ENCODE peak calls at places on chromosomes 13 and 19, in nine cellular contexts. O is tibial nerve, X is ovary, U is vagina, I is sigmoid colon, N is breast epithelium, K is uterus, V is cardiac muscle cell, T is tibial artery. S is an unnamed sample. For H3K4me1, the result is how much of the 10 kb centered on the place peaks cover.

GRCh38 chr13:64723735-64724134 is 2506.4 kb downstream of the PCDH9 start:
- DNase-seq in K (no peak), N (no peak), O (no peak), X (no peak), U (no peak), T (no peak), V (peak), I (no peak), S (no peak)

GRCh38 chr19:55165952-55166529 is 372 bp downstream of the DNAAF3 start:
- DNase-seq in O (no peak), X (peak), I (peak), T (no peak), U (no peak), N (peak), K (no peak), V (peak), S (peak)

GRCh38 chr19:5880604-5881078 is 10.3 kb upstream of the FUT5 start:
- DNase-seq in V (peak), X (peak), K (peak), T (no peak), N (peak), O (no peak), I (peak), U (no peak), S (peak)

GRCh38 chr13:35926859-35927530 is 204.2 kb downstream of the DCLK1 start:
- DNase-seq in T (no peak), O (peak), U (no peak), K (peak), X (no peak), V (no peak), N (no peak), I (peak), S (no peak)

GRCh38 chr13:85825454-85825853 is 26.2 kb upstream of the SLITRK6 start:
- DNase-seq in V (no peak), K (no peak), U (no peak), I (no peak), N (no peak), O (no peak), X (no peak), T (no peak), S (no peak)

GRCh38 chr13:41467546-41467945 is 10.2 kb downstream of the RGCC start:
- DNase-seq in V (no peak), I (no peak), X (no peak), N (no peak), T (no peak), O (no peak), K (no peak), U (no peak), S (no peak)

GRCh38 chr13:107271226-107271625 is 703.3 kb upstream of the ARGLU1 start:
- DNase-seq in N (no peak), K (no peak), V (no peak), U (no peak), T (no peak), X (no peak), O (no peak), I (no peak), S (no peak)

GRCh38 chr19:35123573-35123972 is 8.0 kb downstream of the FXYD3 start:
- DNase-seq in V (no peak), N (no peak), T (peak), X (no peak), K (no peak), U (no peak), I (peak), O (peak), S (peak)

GRCh38 chr13:96958286-96958891 is 35.9 kb downstream of the OXGR1 start:
- DNase-seq in U (no peak), I (no peak), X (no peak), V (peak), K (no peak), O (peak), N (no peak), T (no peak), S (no peak)

GRCh38 chr13:41694902-41695301 is 237.6 kb downstream of the RGCC start:
- DNase-seq in K (peak), N (no peak), T (peak), I (peak), U (no peak), X (peak), V (peak), O (peak), S (peak)

GRCh38 chr19:50053119-50053518 is 27.3 kb downstream of the ZNF473 start:
- DNase-seq in N (no peak), T (no peak), V (no peak), O (no peak), U (no peak), I (no peak), K (no peak), X (no peak), S (no peak)

GRCh38 chr13:74062933-74063332 is 71.3 kb downstream of the KLF12 start:
- DNase-seq in U (no peak), T (peak), V (peak), N (no peak), O (peak), I (peak), K (peak), X (peak), S (peak)

GRCh38 chr19:50658438-50659317 is 9.4 kb downstream of the C19orf81 start:
- DNase-seq in I (no peak), N (peak), T (no peak), U (no peak), X (peak), V (peak), O (peak), K (peak), S (peak)

GRCh38 chr19:755063-755462 is 4.2 kb downstream of the MISP start:
- DNase-seq in N (no peak), T (no peak), X (no peak), U (no peak), K (no peak), I (no peak), O (no peak), V (no peak), S (no peak)

GRCh38 chr19:4781851-4782250 is 9.7 kb upstream of the FEM1A start:
- DNase-seq in I (no peak), N (no peak), K (no peak), V (no peak), T (no peak), O (no peak), X (no peak), U (no peak), S (no peak)

GRCh38 chr13:39037410-39037879 is 444 bp downstream of the PROSER1 start:
- DNase-seq in V (no peak), I (peak), T (no peak), X (no peak), O (no peak), N (peak), U (no peak), K (no peak), S (no peak)

GRCh38 chr13:21739771-21740170 is 68.9 kb downstream of the FGF9 start:
- DNase-seq in I (no peak), V (no peak), U (peak), K (no peak), X (no peak), O (no peak), N (no peak), T (no peak), S (no peak)

GRCh38 chr13:107457686-107458085 is 757.6 kb downstream of the LIG4 start:
- DNase-seq in T (no peak), U (no peak), V (no peak), K (no peak), X (no peak), N (no peak), I (no peak), O (no peak), S (no peak)

GRCh38 chr19:383922-384800 is 24.8 kb downstream of the C2CD4C start:
- DNase-seq in U (no peak), X (no peak), O (no peak), N (peak), V (peak), K (no peak), T (no peak), I (peak), S (no peak)

GRCh38 chr19:2603320-2603719 is 99.2 kb downstream of the GNG7 start:
- DNase-seq in O (peak), T (peak), I (peak), V (peak), K (peak), U (no peak), N (no peak), X (peak), S (peak)

GRCh38 chr13:47661076-47661475 is 340.0 kb downstream of the SUCLA2 start:
- DNase-seq in K (no peak), V (no peak), U (no peak), N (no peak), I (no peak), X (no peak), T (no peak), O (no peak), S (no peak)

GRCh38 chr19:45815501-45816216 is 551 bp upstream of the RSPH6A start:
- DNase-seq in O (no peak), K (no peak), V (peak), U (peak), T (no peak), X (peak), N (no peak), I (no peak), S (peak)
- TF ChIP-seq CTCF in O (no peak), K (no peak), V (no peak), U (no peak), T (no peak), X (no peak), N (no peak), I (no peak), S (no peak)

DNA sequence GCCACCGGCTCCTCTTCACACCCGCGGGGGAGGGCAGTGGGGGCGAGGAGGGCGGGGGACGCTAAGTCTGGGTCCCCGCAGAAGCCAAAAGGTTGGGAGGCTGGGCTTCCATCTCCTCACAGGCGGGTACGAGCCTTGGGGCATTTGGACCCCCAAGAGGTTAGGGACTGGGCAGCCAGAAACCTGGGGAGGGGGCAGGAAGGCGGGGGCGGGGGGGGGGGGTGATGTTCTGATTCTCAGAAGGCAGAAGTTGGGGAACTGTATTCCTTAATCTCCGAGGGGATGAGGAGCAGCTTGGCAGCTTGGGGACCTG is 5.1 kb downstream of the BCL3 start:
- DNase-seq in I (no peak), U (no peak), O (no peak), X (no peak), N (no peak), T (no peak), V (no peak), K (no peak), S (no peak)
- H3K4me1 ChIP-seq in I (half or more), U (half or more), O (half or more), X (under half), N (under half), T (half or more), V (under half), K (under half), S (half or more)

GRCh38 chr13:44713793-44714469 is 137.8 kb upstream of the TSC22D1 start:
- DNase-seq in V (no peak), O (peak), K (no peak), U (no peak), T (no peak), X (no peak), N (peak), I (no peak), S (no peak)

GRCh38 chr13:44719857-44720671 is 143.9 kb upstream of the TSC22D1 start:
- DNase-seq in I (no peak), T (no peak), K (no peak), O (peak), U (no peak), V (no peak), N (peak), X (no peak), S (no peak)

GRCh38 chr13:44718467-44718866 is 142.3 kb upstream of the TSC22D1 start:
- DNase-seq in X (no peak), O (no peak), I (no peak), N (no peak), V (no peak), T (no peak), K (no peak), U (no peak), S (no peak)

GRCh38 chr13:44710576-44710975 is 134.4 kb upstream of the TSC22D1 start:
- DNase-seq in N (no peak), O (no peak), K (no peak), V (no peak), U (no peak), I (no peak), X (no peak), T (no peak), S (no peak)

DNA sequence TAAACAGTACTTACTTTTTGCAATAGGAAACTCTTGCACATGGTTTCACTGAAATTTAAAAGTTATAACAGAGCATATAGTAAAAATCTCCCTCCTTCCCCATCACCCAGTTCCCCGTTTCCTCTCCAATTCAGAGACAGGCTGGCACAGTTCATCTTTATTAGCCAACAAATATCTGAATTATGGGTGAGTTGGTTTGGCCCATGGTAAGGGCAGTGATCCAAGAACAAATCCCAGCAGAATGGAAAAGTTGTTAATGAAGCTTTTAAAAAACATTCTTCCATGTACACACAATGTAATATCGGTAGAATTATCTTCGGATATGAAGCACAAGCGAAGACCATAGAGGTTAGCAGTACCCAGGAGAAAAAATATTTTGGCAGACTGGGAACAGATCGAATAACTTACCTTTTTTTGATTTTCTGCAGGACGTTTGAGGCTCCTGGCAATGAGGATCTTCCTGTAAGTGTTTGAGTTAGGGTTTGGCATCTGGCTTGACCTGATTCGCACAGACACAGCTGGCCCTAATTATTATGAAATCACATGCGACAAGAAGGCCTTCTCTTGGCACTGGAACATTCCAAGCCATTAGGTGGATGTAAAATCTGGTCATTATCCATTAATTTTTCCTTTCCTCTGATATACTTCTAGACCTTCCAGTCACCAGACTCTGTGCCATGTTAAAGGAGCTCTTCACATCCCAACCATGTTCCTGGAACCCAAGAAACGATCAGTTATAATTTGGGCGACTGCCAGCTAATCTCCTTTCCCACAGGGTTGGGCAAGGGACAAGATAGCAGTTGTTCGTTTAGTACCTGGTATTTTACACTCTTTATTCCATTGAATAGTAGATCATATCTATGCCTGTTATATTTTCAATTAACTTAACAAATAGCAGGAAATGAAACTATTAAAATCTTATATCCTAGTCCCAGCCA is 139.4 kb upstream of the TSC22D1 start:
- DNase-seq in O (peak), V (no peak), N (peak), K (no peak), U (no peak), I (no peak), T (no peak), X (no peak), S (no peak)
- H3K27ac ChIP-seq in O (peak), V (no peak), N (peak), K (no peak), U (peak), I (no peak), T (peak), X (no peak), S (no peak)

DNA sequence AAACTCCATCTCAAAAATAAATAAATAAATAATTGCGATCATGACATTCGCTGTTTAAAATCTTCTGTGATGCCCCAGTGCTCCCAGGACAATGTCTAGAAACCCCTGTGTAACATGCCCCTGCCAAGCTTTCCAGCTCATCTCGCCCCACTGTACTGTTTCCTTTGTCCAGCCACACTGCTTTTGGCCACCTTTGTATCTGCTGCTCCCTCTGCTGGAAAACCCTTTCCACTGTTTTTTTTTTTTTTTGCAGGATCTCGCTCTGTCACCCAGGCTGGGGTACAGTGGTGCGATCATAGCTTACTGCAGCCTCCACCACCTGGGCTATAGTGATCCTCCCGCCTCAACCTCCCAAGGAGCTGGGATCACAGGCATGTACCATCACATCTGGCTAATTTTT is 7.5 kb downstream of the PLAUR start:
- DNase-seq in X (no peak), K (no peak), N (no peak), I (no peak), U (no peak), V (peak), T (no peak), O (no peak), S (no peak)
- TF ChIP-seq CTCF in X (no peak), K (no peak), N (no peak), I (no peak), U (no peak), V (peak), T (no peak), O (no peak), S (peak)

DNA sequence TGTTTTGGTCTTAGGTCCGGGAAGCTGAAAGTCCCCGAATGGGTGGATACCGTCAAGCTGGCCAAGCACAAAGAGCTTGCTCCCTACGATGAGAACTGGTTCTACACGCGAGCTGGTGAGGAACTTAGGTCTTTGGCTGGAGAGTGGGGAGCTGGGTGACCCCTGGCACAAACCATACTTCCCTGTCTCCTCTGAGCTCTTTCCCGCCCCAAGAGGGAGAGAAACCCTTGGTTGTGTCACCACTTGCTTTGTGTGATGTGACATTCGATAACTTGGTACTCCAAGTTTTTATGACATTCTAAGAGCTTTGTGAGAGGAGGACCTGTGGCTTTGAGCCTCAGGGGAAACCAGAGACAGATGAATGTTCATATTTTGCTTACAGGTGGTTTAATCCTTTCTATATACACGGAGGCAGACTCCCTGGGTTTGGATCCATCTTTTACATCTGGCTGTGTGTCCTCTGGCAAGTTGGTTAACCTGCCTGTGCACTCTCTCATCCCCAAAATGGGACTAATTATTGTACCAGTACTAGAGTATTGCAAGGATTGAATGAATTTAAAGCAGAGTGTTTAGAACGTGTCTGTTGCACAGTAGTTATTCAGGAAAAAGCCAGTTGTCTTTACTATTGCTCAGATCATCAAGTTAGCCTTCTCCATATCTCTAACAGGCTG is 1.2 kb downstream of the RPS19 start:
- DNase-seq in V (no peak), I (no peak), T (no peak), O (no peak), U (no peak), K (no peak), X (no peak), N (no peak), S (no peak)
- H3K4me1 ChIP-seq in V (under half), I (under half), T (under half), O (under half), U (half or more), K (under half), X (under half), N (under half), S (half or more)

DNA sequence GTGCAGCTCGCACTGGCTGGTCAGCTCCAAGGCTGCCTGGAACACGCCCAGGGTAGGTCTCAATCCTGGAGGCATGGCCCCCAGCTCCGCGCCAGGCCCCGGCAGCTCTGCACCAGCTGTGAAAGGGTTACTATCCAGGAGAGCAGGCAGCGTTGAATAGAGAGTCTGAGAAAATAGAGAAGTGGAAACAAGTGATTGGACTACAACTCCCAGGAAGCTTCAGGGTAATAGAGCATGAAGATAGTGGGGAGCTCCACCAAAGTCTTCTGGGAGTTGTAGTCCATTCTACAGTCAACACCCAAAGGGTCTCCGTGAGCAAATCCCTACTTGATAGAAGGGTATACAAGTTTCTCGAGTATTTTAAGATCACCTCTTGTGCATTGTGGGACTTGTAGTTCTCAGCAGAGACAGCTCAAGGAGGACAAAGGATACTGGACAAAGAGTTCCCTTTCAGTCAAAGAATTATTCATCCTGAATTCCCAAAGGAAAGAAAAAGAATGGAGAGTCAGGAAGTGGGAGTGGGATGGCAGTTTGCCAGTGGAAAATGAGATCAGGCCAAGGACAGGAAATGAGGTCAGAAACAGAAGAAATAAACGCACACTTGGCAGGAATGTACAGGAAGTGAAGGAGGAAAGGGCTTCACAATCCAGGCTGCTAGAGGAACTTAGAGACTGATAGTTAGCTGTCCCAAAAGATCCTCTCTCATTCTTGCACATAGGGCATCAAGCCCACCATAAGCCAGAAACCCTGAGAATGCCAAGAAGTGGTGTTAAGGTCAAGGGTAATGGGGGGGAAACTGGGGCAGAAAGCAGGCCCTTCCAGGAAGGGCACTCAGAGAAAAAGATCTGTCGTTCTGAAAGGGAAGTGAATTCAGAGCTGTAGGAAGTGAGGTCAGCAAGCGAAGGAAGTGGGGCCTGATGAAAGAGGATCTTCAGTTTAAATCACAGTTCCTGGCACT is 5.5 kb upstream of the MAMSTR start:
- DNase-seq in X (peak), N (no peak), K (peak), O (peak), T (no peak), V (peak), I (peak), U (no peak), S (peak)
- H3K27ac ChIP-seq in X (peak), N (peak), K (peak), O (peak), T (peak), V (no peak), I (peak), U (peak), S (peak)

S was measured in left ventricle myocardium inferior.